ENCODE peak calls at places on chromosome 4, in six cellular contexts. H is HepG2, A is sigmoid colon, G is uterus, D is GM23338, T is adrenal gland. S is an unnamed sample. For H3K4me1, the result is how much of the 10 kb centered on the place peaks cover.

GRCh38 chr4:140595065-140595464 is 26.3 kb upstream of the UCP1 start:
- DNase-seq in H (peak), A (no peak), G (no peak), D (peak), T (no peak), S (no peak)

GRCh38 chr4:39085891-39086290 is 23.9 kb downstream of the KLHL5 start:
- DNase-seq in H (no peak), A (no peak), G (no peak), D (no peak), T (no peak), S (no peak)

GRCh38 chr4:168509786-168510185 is 12.9 kb downstream of the PALLD start:
- DNase-seq in H (no peak), A (no peak), G (no peak), D (no peak), T (no peak), S (peak)

GRCh38 chr4:35125995-35126712 is 1118.2 kb downstream of the ARAP2 start:
- DNase-seq in H (peak), A (no peak), G (no peak), D (no peak), T (no peak), S (no peak)

GRCh38 chr4:25361253-25361652 is 15.8 kb upstream of the ANAPC4 start:
- DNase-seq in H (no peak), A (no peak), G (no peak), D (peak), T (no peak), S (no peak)

GRCh38 chr4:52863324-52863723 is 1.2 kb downstream of the RASL11B start:
- DNase-seq in H (no peak), A (no peak), G (no peak), D (no peak), T (no peak), S (no peak)

GRCh38 chr4:108861339-108861738 is 98.5 kb upstream of the ETNPPL start:
- DNase-seq in H (no peak), A (no peak), G (no peak), D (peak), T (peak), S (no peak)

GRCh38 chr4:186297013-186297645 is 31.1 kb downstream of the F11 start:
- DNase-seq in H (peak), A (no peak), G (no peak), D (peak), T (no peak), S (no peak)

GRCh38 chr4:69308634-69309033 is 28.4 kb downstream of the UGT2B28 start:
- DNase-seq in H (no peak), A (no peak), G (no peak), D (no peak), T (no peak), S (no peak)

GRCh38 chr4:154036856-154037255 is 248.0 kb upstream of the SFRP2 start:
- DNase-seq in H (no peak), A (no peak), G (no peak), D (no peak), T (no peak), S (no peak)

GRCh38 chr4:68797048-68797447 is 18.7 kb upstream of the UGT2B10 start:
- DNase-seq in H (no peak), A (no peak), G (no peak), D (no peak), T (no peak), S (no peak)

GRCh38 chr4:144355809-144356757 is 215.6 kb upstream of the GYPA start:
- DNase-seq in H (peak), A (no peak), G (no peak), D (peak), T (no peak), S (no peak)

GRCh38 chr4:33171873-33172550 is 2451.8 kb downstream of the PCDH7 start:
- DNase-seq in H (no peak), A (no peak), G (no peak), D (no peak), T (no peak), S (no peak)

GRCh38 chr4:162475221-162475620 is 311.4 kb upstream of the FSTL5 start:
- DNase-seq in H (no peak), A (no peak), G (no peak), D (no peak), T (no peak), S (no peak)

GRCh38 chr4:123619326-123619725 is 222.7 kb downstream of the SPRY1 start:
- DNase-seq in H (no peak), A (no peak), G (no peak), D (no peak), T (no peak), S (no peak)

GRCh38 chr4:47451657-47452056 is 11.8 kb downstream of the COMMD8 start:
- DNase-seq in H (no peak), A (no peak), G (no peak), D (no peak), T (no peak), S (no peak)

GRCh38 chr4:106587558-106587957 is 219.0 kb upstream of the GIMD1 start:
- DNase-seq in H (no peak), A (no peak), G (no peak), D (no peak), T (no peak), S (no peak)

GRCh38 chr4:78210694-78211093 is 153.6 kb downstream of the FRAS1 start:
- DNase-seq in H (no peak), A (no peak), G (no peak), D (no peak), T (no peak), S (no peak)

GRCh38 chr4:98334461-98334860 is 73.3 kb downstream of the RAP1GDS1 start:
- DNase-seq in H (no peak), A (no peak), G (no peak), D (peak), T (no peak), S (no peak)

GRCh38 chr4:26762650-26763049 is 98.0 kb upstream of the STIM2 start:
- DNase-seq in H (no peak), A (no peak), G (no peak), D (no peak), T (no peak), S (no peak)

GRCh38 chr4:187128971-187129370 is 405.3 kb upstream of the FAT1 start:
- DNase-seq in H (no peak), A (no peak), G (no peak), D (no peak), T (no peak), S (no peak)

GRCh38 chr4:17301869-17302268 is 210.0 kb downstream of the QDPR start:
- DNase-seq in H (no peak), A (no peak), G (no peak), D (no peak), T (no peak), S (no peak)

DNA sequence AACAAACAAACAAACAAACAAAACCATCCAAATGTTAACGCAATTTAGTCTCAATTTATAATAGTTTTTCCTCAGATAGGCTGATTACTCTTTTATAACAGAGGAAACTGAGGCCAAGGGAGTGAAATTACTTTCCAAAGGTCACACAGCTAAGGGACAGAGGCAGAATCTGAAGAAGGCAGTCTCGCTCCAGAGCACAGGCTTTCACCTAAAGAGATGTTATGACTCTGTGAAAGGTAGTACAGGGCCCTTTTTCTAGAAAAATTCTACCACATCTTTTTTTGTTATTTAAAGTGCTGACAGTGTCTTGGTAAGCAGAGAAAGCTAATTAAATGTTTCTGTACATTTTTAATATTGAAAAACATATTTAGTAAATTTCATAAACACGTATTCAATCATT is 7.5 kb upstream of the APBB2 start:
- DNase-seq in H (no peak), A (no peak), G (no peak), D (no peak), T (no peak), S (no peak)
- H3K27ac ChIP-seq in H (no peak), A (no peak), G (no peak), D (no peak), T (no peak), S (no peak)

DNA sequence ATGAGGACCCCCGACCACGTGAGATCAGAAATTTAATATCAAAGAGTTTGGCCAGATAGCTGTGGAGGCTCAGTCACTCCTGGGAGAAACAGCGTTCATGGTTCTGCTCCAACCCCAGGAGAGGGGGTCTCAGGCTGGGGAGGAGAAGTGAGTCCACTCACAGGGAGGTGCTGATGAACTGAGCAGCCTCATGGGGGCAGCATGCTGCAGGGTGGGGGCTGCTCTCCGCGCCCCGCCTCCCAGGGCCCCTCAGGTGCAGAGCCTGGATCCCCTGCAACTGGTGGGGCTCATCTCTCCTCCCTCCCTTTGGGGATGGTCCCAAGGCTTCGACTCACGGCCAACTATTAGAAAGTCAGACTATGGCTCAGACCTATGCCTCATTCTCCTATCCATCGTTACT is 26.6 kb upstream of the C4orf50 start:
- DNase-seq in H (no peak), A (no peak), G (no peak), D (peak), T (no peak), S (no peak)
- TF ChIP-seq CTCF in H (peak), A (no peak), G (no peak), D (peak), T (no peak), S (no peak)

GRCh38 chr4:87014284-87014782 is 79.5 kb downstream of the AFF1 start:
- DNase-seq in H (no peak), A (no peak), G (no peak), D (no peak), T (no peak), S (no peak)
- H3K4me1 ChIP-seq in H (half or more), A (half or more), G (under half), D (half or more), T (half or more), S (half or more)

DNA sequence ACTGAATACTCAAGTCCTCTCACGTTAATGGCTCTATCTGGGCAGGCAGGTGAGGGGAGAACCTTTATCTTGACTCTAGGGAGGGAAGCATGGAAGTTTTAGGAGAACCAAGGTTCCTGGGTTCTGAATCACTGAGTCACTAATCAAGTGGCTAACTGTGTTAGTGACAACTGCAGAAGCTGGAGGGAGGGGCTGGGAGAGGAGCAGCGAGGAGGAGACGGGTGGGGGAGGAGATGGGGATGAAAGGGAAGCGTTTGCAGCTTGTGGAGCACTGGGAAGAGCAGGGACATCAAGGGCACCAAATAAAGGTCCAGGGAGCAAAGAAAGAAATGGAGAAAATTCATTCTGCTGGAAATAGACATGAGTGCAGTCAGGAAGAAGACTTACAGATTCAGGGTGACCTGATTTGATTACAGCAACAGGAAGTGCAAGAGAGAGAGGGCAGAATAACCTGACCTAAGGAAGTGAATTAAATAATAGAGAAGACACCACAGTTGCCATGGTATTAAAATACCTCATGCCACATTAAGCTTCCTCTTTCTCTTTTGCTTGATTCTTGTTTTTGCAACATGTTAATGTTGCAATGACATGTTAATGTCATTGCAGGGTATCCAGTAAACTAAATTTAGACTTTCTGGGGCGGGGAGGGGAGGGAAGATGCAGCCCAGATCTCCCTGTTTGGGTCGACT is 4.5 kb upstream of the SETD7 start:
- DNase-seq in H (no peak), A (no peak), G (peak), D (peak), T (no peak), S (no peak)
- H3K27ac ChIP-seq in H (no peak), A (peak), G (peak), D (no peak), T (peak), S (no peak)

DNA sequence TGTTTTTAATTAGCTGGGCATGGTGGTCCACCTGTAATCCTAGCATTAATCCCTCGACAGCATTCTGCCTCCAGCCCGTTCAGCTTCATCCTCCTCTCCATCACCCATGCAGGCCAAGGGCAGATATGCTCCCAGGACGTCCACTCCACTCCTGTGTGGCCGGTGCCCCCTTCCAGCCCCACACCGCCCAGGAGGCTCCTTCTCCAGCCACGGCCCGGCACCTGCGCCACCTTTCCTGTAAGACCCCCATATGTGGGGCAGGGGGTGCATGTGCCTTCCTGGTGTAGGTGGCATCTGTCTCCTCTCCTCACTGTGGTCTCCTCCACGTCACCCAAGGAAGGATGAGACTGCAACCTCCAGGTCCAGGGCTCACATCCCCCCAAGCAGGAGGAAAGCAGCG is 57.0 kb upstream of the MXD4 start:
- DNase-seq in H (no peak), A (no peak), G (no peak), D (no peak), T (no peak), S (no peak)
- TF ChIP-seq CTCF in H (no peak), A (no peak), G (no peak), D (no peak), T (no peak), S (no peak)

GRCh38 chr4:87073187-87073569 is 138.4 kb downstream of the AFF1 start:
- DNase-seq in H (peak), A (no peak), G (no peak), D (no peak), T (no peak), S (no peak)
- H3K4me1 ChIP-seq in H (under half), A (half or more), G (under half), D (under half), T (half or more), S (under half)

GRCh38 chr4:117326091-117326490 is 240.7 kb upstream of the TRAM1L1 start:
- DNase-seq in H (no peak), A (no peak), G (no peak), D (no peak), T (no peak), S (no peak)
- H3K27ac ChIP-seq in H (no peak), A (no peak), G (no peak), D (no peak), T (no peak), S (no peak)

DNA sequence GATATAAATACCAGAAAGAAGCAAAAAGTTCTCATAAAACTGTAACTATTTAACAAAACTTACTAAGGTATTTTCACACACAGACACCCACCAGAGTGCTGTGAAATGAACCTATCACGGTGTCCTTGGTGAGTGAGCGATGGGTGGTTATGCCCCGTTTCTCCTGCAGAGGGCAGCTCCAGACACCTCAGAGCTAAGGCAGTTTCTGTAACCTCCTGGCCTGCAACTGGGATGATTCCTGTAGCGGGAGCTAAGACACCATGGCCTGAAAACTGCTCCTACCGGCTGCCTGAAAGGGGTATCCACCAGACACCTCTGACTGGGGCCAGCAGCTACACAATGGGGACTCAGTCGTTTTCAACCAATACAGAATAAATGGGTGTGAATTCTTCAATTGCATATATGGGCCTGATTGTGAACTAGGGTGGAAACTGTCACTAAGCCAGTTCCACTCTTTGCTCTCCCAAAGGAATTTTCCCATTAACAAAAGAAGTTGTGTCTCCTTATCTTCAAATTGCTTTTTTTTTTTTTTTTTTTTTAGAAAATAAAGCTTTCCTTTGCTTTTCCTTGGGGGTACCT is 2375.8 kb upstream of the TENM3 start:
- DNase-seq in H (peak), A (no peak), G (no peak), D (peak), T (peak), S (no peak)
- TF ChIP-seq CTCF in H (peak), A (no peak), G (no peak), D (peak), T (peak), S (no peak)

S was measured in CD8-positive, alpha-beta T cell.